ENCODE peak calls at places on chromosomes 11 and 22, in four cellular contexts. V is cardiac muscle cell, G is uterus, S is gastrocnemius medialis. Y is an unnamed sample.

GRCh38 chr22:35318346-35319215 is 18.9 kb downstream of the TOM1 start:
- DNase-seq in V (no peak), G (no peak), S (peak; percentile 58), Y (no peak)

GRCh38 chr11:116284930-116285329 is 487.9 kb downstream of the BUD13 start:
- DNase-seq in V (no peak), G (no peak), S (no peak), Y (no peak)

GRCh38 chr11:95886462-95886861 is 37.4 kb downstream of the MTMR2 start:
- DNase-seq in V (no peak), G (no peak), S (no peak), Y (no peak)

GRCh38 chr11:57513911-57514537 is 1.5 kb downstream of the SLC43A1 start:
- DNase-seq in V (peak; percentile 56), G (peak; percentile 40), S (peak; percentile 23), Y (no peak)

GRCh38 chr11:122343247-122343646 is 227.2 kb upstream of the BLID start:
- DNase-seq in V (no peak), G (no peak), S (no peak), Y (no peak)

GRCh38 chr11:116311141-116311540 is 461.6 kb downstream of the BUD13 start:
- DNase-seq in V (no peak), G (no peak), S (no peak), Y (no peak)

GRCh38 chr11:70530629-70531185 is 132.4 kb downstream of the CTTN start:
- DNase-seq in V (no peak), G (no peak), S (no peak), Y (no peak)

GRCh38 chr22:47474895-47475294 is 712.4 kb downstream of the TBC1D22A start:
- DNase-seq in V (no peak), G (no peak), S (no peak), Y (no peak)

GRCh38 chr22:48350456-48350855 is 1477.2 kb downstream of the BRD1 start:
- DNase-seq in V (no peak), G (no peak), S (no peak), Y (no peak)

GRCh38 chr11:129643031-129643721 is 172.5 kb upstream of the TMEM45B start:
- DNase-seq in V (no peak), G (no peak), S (peak; percentile 20), Y (no peak)

GRCh38 chr11:83195176-83195531 is 1.6 kb downstream of the ANKRD42 start:
- DNase-seq in V (no peak), G (no peak), S (no peak), Y (no peak)

GRCh38 chr11:102398297-102398696 is 51.3 kb downstream of the BIRC2 start:
- DNase-seq in V (no peak), G (no peak), S (no peak), Y (no peak)

GRCh38 chr11:102395720-102396358 is 48.8 kb downstream of the BIRC2 start:
- DNase-seq in V (no peak), G (no peak), S (no peak), Y (no peak)

GRCh38 chr11:102399189-102399588 is 52.2 kb downstream of the BIRC2 start:
- DNase-seq in V (no peak), G (no peak), S (no peak), Y (no peak)

GRCh38 chr11:102393272-102393730 is 46.3 kb downstream of the BIRC2 start:
- DNase-seq in V (no peak), G (no peak), S (no peak), Y (no peak)

DNA sequence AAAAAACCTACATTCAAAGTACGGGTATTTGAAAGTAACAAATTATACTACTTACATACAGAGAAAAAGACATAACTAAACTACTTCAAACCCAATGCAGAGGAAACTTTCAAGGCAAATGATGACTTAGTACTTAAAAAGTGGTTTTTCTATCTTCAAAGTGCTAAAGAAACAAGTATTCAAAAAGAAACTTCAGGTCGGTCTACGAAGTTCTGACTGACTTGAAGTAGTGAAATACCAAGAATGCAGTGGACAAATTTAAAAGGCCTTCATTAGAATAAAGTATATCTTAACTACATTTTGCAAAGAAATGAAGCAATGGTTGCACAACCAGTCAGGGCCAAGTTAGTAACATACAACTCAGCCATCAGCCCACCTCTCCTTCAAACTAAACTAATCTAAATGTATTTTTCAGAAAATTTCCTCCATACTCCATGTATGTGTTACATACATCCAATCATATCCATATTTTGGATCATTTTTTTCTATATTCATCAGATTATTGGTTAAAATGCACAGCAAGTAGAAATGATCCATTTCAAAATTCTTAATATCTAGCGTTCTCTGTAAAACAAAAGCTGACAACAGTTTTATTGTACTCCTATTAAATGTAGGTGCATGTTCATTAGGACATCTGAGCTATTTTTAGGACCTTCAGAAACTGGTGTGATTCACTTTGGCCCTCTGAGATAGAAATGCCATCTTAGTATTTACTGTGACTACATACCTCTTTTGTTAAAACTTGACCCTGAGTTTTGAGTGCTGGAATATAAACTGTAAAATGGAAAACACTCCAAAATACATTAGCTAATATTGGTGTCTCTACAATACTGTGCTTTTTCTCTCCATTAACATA is 49.9 kb downstream of the BIRC2 start:
- DNase-seq in V (no peak), G (no peak), S (no peak), Y (no peak)
- H3K36me3 ChIP-seq in V (peaks cover 24% of the 10 kb centered on the region), G (no peaks in the 10 kb centered on the region), S (no peaks in the 10 kb centered on the region), Y (peaks cover 12% of the 10 kb centered on the region)

DNA sequence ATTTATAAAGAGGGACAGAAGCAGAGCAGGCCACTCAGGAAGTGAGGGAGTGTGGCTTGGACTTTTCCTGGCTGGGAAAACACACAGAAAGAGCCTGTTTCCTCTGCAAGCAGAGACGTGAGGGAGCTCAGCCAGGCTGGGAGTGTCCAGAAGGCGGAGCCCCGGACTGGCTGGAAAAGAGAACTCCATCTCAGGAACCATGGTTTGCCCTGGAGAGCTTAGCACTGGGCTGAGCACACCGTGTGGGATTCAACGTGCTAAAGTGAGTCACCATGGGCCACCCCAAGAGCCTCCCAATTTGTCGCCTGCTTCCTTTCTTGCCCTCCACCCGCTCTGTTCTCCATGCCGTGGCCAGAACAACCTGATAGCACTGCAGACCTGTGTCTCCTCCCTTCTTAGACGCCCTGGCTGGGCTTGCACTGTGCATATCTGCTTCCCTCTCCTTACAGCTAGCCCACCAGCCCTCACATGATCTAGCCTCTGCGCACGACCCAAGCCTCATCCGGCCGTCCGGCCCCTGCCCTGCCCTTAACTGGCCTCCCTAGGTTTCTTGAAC is 51.8 kb downstream of the GALNT18 start:
- DNase-seq in V (no peak), G (peak; percentile 61), S (peak; percentile 40), Y (no peak)
- TF ChIP-seq CTCF in V (no peak), G (no peak), S (peak; percentile 22), Y (no peak)

GRCh38 chr11:68036141-68036716 is 2.6 kb upstream of the TCIRG1 start:
- DNase-seq in V (no peak), G (no peak), S (no peak), Y (no peak)
- H3K4me1 ChIP-seq in V (peaks cover 24% of the 10 kb centered on the region), G (peaks cover 13% of the 10 kb centered on the region), S (peaks cover 34% of the 10 kb centered on the region), Y (peaks cover 31% of the 10 kb centered on the region)

DNA sequence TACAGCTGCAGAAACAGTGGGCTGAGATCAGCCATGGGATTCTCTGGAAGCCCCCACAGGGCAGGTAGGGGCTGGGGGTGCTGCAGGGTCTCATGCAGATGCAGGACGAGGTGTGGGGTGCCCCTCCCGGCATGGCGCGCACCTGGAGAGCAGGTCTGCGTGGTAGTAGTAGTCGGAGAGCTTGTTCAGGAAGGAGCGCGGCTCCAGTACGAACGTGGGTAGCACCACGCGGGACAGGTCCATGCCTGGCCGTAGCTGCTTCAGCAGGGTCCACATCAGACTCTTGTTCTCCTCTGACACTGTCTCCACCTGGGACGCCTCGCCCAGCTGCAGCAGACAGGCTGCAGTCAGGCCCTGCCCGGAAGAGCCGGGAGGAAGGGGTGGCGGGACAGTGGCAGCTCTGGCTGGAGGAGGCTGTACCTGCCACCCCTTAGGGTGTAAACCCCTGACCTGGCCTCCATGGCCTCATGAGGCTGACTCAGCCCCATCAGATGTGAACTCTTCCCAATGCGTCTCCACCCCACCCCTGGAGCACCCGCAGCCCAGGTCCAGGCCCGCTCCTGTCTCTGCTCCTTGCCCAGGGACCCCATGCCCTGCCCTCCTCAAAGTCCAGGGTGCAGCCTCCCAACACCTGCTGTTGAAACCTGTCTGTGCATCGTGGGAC is 47.0 kb upstream of the CARS1 start:
- DNase-seq in V (no peak), G (no peak), S (peak; percentile 8), Y (no peak)
- H3K36me3 ChIP-seq in V (no peaks in the 10 kb centered on the region), G (no peaks in the 10 kb centered on the region), S (no peaks in the 10 kb centered on the region), Y (peaks cover 34% of the 10 kb centered on the region)

GRCh38 chr11:45803981-45804805 is 756 bp upstream of the SLC35C1 start:
- DNase-seq in V (peak; percentile 73), G (peak; percentile 77), S (peak; percentile 73), Y (peak; percentile 21)
- TF ChIP-seq CTCF in V (peak; percentile 9), G (no peak), S (no peak), Y (no peak)

DNA sequence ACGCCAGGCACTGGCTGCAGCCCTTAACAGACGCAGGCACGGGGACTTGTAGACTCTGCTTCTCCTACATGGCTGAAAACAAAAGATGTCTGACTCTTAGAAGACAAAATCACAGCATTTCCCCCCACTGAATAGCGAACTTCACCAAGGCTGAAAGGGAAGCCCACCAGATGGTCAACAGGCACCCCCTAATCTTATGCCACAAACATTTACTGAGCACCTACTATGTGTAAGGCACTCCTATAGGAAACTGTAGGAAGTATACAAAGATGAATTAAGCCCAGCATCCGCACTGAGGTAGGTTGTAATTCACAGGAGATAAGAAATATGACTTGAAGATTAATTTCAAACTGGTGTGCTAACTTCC is 38.3 kb downstream of the NUMA1 start:
- DNase-seq in V (no peak), G (no peak), S (no peak), Y (no peak)
- H3K4me1 ChIP-seq in V (peaks cover 30% of the 10 kb centered on the region), G (no peaks in the 10 kb centered on the region), S (peaks cover 38% of the 10 kb centered on the region), Y (peaks cover 35% of the 10 kb centered on the region)

GRCh38 chr22:17897864-17898263 is 123.6 kb upstream of the BID start:
- DNase-seq in V (no peak), G (no peak), S (no peak), Y (no peak)
- H3K36me3 ChIP-seq in V (peaks cover 33% of the 10 kb centered on the region), G (no peaks in the 10 kb centered on the region), S (no peaks in the 10 kb centered on the region), Y (peaks cover 32% of the 10 kb centered on the region)

GRCh38 chr11:69212121-69213110 is 56.7 kb downstream of the SMIM38 start:
- DNase-seq in V (no peak), G (no peak), S (no peak), Y (no peak)
- TF ChIP-seq CTCF in V (peak; percentile 40), G (no peak), S (no peak), Y (peak; percentile 32)